ENCODE peak calls at places on chromosome 4, in six cellular contexts. M is A549, U is suprapubic skin, X is choroid plexus epithelial cell, J is AG10803, Z is kidney epithelial cell. O is an unnamed sample.

GRCh38 chr4:86223472-86223871 is 136.4 kb downstream of the MAPK10 start:
- DNase-seq in X (peak), Z (no peak), M (peak), U (no peak), J (peak), O (no peak)

GRCh38 chr4:125191252-125191651 is 123.5 kb upstream of the FAT4 start:
- DNase-seq in X (peak), J (peak), Z (no peak), M (no peak), U (no peak), O (no peak)

GRCh38 chr4:145937021-145937861 is 1.4 kb downstream of the ZNF827 start:
- DNase-seq in U (peak), J (peak), Z (no peak), X (peak), M (peak), O (no peak)

GRCh38 chr4:129335263-129335662 is 239.3 kb downstream of the C4orf33 start:
- DNase-seq in X (no peak), M (no peak), J (no peak), Z (no peak), U (no peak), O (no peak)

GRCh38 chr4:156779774-156780173 is 191.8 kb downstream of the PDGFC start:
- DNase-seq in Z (peak), J (peak), X (peak), U (no peak), M (no peak), O (no peak)

GRCh38 chr4:54525602-54526001 is 132.2 kb upstream of the KIT start:
- DNase-seq in U (no peak), J (peak), M (peak), X (peak), Z (no peak), O (no peak)

GRCh38 chr4:186643501-186644315 is 79.9 kb downstream of the FAT1 start:
- DNase-seq in J (peak), M (peak), Z (peak), U (no peak), X (peak), O (no peak)

GRCh38 chr4:110085131-110085530 is 113.3 kb downstream of the ELOVL6 start:
- DNase-seq in X (peak), Z (no peak), J (no peak), U (no peak), M (no peak), O (no peak)

GRCh38 chr4:116183241-116183640 is 902.1 kb downstream of the TRAM1L1 start:
- DNase-seq in J (no peak), Z (no peak), M (no peak), U (no peak), X (no peak), O (no peak)

GRCh38 chr4:2958446-2958845 is 4.8 kb downstream of the NOP14 start:
- DNase-seq in U (no peak), M (no peak), J (peak), Z (no peak), X (peak), O (no peak)

GRCh38 chr4:140105436-140105835 is 48.5 kb downstream of the MAML3 start:
- DNase-seq in M (no peak), X (no peak), U (no peak), J (no peak), Z (no peak), O (no peak)

GRCh38 chr4:2284934-2285664 is 23.2 kb upstream of the MXD4 start:
- DNase-seq in X (peak), Z (peak), J (peak), U (peak), M (no peak), O (no peak)

GRCh38 chr4:168679397-168680176 is 182.7 kb downstream of the PALLD start:
- DNase-seq in J (no peak), M (peak), U (no peak), X (no peak), Z (no peak), O (no peak)

GRCh38 chr4:97911236-97911906 is 231.9 kb downstream of the STPG2 start:
- DNase-seq in U (no peak), M (no peak), J (no peak), X (no peak), Z (no peak), O (no peak)
- H3K4me3 ChIP-seq in U (no peak), M (peak), J (no peak), X (no peak), Z (no peak), O (no peak)

DNA sequence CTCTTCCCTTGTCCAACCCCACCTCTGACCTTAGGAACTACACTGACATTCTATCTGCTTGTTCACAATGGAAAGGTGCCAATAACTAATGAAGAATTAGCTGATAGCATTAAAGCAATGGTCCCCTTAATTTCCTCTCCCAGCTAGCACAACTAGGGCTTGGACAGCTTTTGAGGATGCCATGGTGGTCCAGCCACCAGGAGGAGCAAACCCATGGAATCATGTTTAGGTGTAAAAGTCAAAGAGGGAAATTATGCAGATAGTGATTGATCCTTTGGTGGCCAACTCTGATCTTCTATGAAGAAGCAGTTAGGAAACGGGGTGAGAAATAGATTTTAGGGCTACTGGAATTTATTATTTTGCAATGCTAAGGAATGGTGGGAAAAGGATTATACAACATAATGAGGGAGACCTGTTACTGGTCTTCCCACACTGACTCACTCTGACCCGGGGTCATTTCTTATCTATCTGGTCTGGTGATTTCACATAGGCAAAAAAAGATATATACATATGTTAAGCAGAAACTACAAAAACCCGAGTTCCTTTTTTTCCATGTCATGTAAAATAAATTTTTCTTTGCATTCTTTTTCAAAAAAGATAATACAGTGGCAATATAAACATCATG is 45.8 kb upstream of the FBXW7 start:
- DNase-seq in J (no peak), M (no peak), U (no peak), Z (no peak), X (peak), O (peak)
- TF ChIP-seq CTCF in J (peak), M (no peak), U (no peak), Z (no peak), X (peak), O (peak)

GRCh38 chr4:8202526-8203375 is 3.7 kb downstream of the SH3TC1 start:
- DNase-seq in X (no peak), J (no peak), U (no peak), Z (no peak), M (no peak), O (no peak)
- H3K4me3 ChIP-seq in X (no peak), J (no peak), U (peak), Z (no peak), M (no peak), O (no peak)

DNA sequence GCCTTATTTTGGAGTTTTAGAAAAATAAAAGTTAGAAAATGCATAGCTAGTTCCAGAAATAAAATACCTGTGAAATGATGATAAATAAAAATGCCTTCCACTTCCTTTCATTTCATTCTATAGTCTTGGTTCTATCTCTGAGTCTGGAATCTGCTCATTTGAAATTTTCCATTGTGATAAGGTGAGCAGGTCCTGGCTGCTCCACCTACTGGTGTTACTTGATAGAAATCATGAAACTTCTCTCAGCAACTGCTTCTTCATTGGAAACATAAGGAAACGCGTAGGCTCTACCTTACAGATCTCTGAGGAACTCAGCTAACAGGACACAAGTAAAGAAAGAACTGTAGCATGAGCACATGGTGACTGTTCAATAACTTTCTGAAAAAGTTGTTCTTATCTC is 141.8 kb downstream of the DCHS2 start:
- DNase-seq in Z (no peak), U (no peak), X (peak), J (peak), M (peak), O (no peak)
- TF ChIP-seq CTCF in Z (peak), U (peak), X (peak), J (peak), M (peak), O (peak)

GRCh38 chr4:48493485-48494100 is 3.5 kb downstream of the ZAR1 start:
- DNase-seq in J (no peak), Z (no peak), X (no peak), M (no peak), U (no peak), O (no peak)

GRCh38 chr4:48490680-48491513 is 845 bp downstream of the ZAR1 start:
- DNase-seq in X (no peak), M (no peak), Z (no peak), J (no peak), U (no peak), O (no peak)

GRCh38 chr4:48489683-48490011 is 405 bp upstream of the ZAR1 start:
- DNase-seq in U (no peak), J (no peak), X (no peak), Z (no peak), M (no peak), O (no peak)

GRCh38 chr4:48491514-48492176 is 1.6 kb downstream of the ZAR1 start:
- DNase-seq in J (no peak), X (no peak), Z (no peak), U (no peak), M (no peak), O (no peak)

GRCh38 chr4:48490012-48490679 is at the start of gene ZAR1:
- DNase-seq in M (no peak), J (no peak), U (no peak), Z (no peak), X (no peak), O (no peak)
- H3K4me3 ChIP-seq in M (no peak), J (no peak), U (peak), Z (peak), X (no peak), O (peak)

DNA sequence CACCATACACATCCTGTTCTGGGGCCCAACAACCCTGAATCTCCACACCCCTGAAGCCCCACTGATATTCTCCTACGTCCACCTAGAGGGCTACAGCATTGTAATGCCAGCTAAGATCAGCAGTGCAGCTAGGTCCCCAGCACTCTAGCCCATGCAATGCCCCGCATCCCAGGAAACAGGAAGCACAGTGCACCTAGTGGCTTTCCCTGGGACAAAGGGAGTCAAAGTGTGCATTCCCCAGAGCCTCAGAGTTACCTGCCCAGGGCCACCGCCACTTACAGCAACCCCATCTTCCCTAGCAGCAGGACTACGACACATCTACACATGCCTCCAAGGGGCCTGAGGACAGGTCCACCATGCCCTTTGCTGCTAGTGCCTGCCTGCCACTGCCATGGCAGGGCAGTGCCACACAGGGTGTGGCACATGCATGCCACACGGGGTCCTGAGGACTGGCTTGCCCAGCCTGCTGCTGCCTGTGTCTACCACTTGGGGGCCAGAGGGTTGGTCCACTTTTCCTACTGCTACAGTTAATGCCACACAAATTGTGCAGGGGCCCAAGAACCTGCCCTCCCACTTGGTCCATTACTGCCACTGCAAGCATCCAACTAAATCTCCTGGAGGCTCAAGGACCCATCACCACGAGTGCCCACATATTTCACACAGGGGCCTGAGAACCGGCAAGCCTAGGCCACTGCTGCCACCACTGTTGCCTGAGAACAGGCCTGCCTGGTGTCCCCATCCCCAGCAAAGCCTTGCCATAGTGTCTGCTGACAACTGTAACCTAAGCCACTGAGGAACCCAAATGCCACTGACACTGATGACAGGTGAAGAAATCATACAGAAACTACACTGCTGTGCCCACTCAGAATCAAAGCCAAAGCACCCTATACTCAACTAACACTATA is 23.7 kb downstream of the TLR6 start:
- DNase-seq in J (no peak), Z (no peak), X (no peak), M (no peak), U (no peak), O (no peak)
- TF ChIP-seq CTCF in J (no peak), Z (no peak), X (peak), M (no peak), U (no peak), O (peak)

GRCh38 chr4:105808030-105808429 is 87.2 kb upstream of the NPNT start:
- DNase-seq in X (peak), Z (no peak), U (no peak), M (no peak), J (no peak), O (no peak)
- H3K4me3 ChIP-seq in X (no peak), Z (no peak), U (no peak), M (no peak), J (no peak), O (no peak)

GRCh38 chr4:92012899-92013867 is 290.6 kb upstream of the GRID2 start:
- DNase-seq in M (peak), Z (no peak), X (peak), J (no peak), U (no peak), O (no peak)
- TF ChIP-seq CTCF in M (no peak), Z (no peak), X (peak), J (no peak), U (no peak), O (peak)